ENCODE peak calls at places on chromosomes 2 and 18, in six cellular contexts. One of them, this sample, is unnamed.

GRCh38 chr2:70541481-70542020 is 12.1 kb downstream of the TGFA start:
- DNase-seq in neural progenitor cell: peak
- DNase-seq in heart right ventricle: no peak
- DNase-seq in cardiac muscle cell: no peak
- DNase-seq in globus pallidus: no peak
- DNase-seq in fibroblast of lung: no peak
- DNase-seq in this sample: no peak

GRCh38 chr2:121588357-121588756 is 57.7 kb downstream of the RNU4ATAC start:
- DNase-seq in fibroblast of lung: no peak
- DNase-seq in heart right ventricle: no peak
- DNase-seq in cardiac muscle cell: no peak
- DNase-seq in neural progenitor cell: no peak
- DNase-seq in globus pallidus: no peak
- DNase-seq in this sample: no peak

GRCh38 chr18:4271952-4272351 is 183.2 kb downstream of the DLGAP1 start:
- DNase-seq in heart right ventricle: no peak
- DNase-seq in globus pallidus: no peak
- DNase-seq in fibroblast of lung: no peak
- DNase-seq in cardiac muscle cell: no peak
- DNase-seq in neural progenitor cell: no peak
- DNase-seq in this sample: no peak

GRCh38 chr2:134737671-134738070 is 18.9 kb upstream of the TMEM163 start:
- DNase-seq in fibroblast of lung: no peak
- DNase-seq in heart right ventricle: no peak
- DNase-seq in globus pallidus: no peak
- DNase-seq in neural progenitor cell: no peak
- DNase-seq in cardiac muscle cell: no peak
- DNase-seq in this sample: peak

GRCh38 chr2:34317797-34318196 is 718.7 kb upstream of the FAM98A start:
- DNase-seq in heart right ventricle: no peak
- DNase-seq in neural progenitor cell: no peak
- DNase-seq in fibroblast of lung: peak
- DNase-seq in cardiac muscle cell: no peak
- DNase-seq in globus pallidus: no peak
- DNase-seq in this sample: no peak

GRCh38 chr2:222518570-222519381 is 94.4 kb downstream of the SGPP2 start:
- DNase-seq in neural progenitor cell: peak
- DNase-seq in globus pallidus: no peak
- DNase-seq in cardiac muscle cell: peak
- DNase-seq in fibroblast of lung: peak
- DNase-seq in heart right ventricle: no peak
- DNase-seq in this sample: no peak

GRCh38 chr2:224381913-224382647 is 19.8 kb downstream of the FAM124B start:
- DNase-seq in globus pallidus: no peak
- DNase-seq in heart right ventricle: no peak
- DNase-seq in cardiac muscle cell: peak
- DNase-seq in fibroblast of lung: peak
- DNase-seq in neural progenitor cell: no peak
- DNase-seq in this sample: no peak

GRCh38 chr2:200373973-200374416 is 67.5 kb downstream of the SPATS2L start:
- DNase-seq in neural progenitor cell: no peak
- DNase-seq in fibroblast of lung: no peak
- DNase-seq in cardiac muscle cell: no peak
- DNase-seq in globus pallidus: no peak
- DNase-seq in heart right ventricle: no peak
- DNase-seq in this sample: no peak

GRCh38 chr2:105769504-105769903 is 24.8 kb downstream of the NCK2 start:
- DNase-seq in heart right ventricle: no peak
- DNase-seq in globus pallidus: no peak
- DNase-seq in cardiac muscle cell: no peak
- DNase-seq in neural progenitor cell: peak
- DNase-seq in fibroblast of lung: no peak
- DNase-seq in this sample: peak

GRCh38 chr2:126953483-126953882 is 54.8 kb downstream of the TEX51 start:
- DNase-seq in neural progenitor cell: no peak
- DNase-seq in cardiac muscle cell: no peak
- DNase-seq in heart right ventricle: no peak
- DNase-seq in globus pallidus: no peak
- DNase-seq in fibroblast of lung: no peak
- DNase-seq in this sample: no peak

GRCh38 chr18:73741946-73742345 is 405.7 kb downstream of the FBXO15 start:
- DNase-seq in globus pallidus: no peak
- DNase-seq in heart right ventricle: no peak
- DNase-seq in neural progenitor cell: no peak
- DNase-seq in cardiac muscle cell: peak
- DNase-seq in fibroblast of lung: peak
- DNase-seq in this sample: no peak

GRCh38 chr2:109466674-109467575 is 146.8 kb downstream of the SEPTIN10 start:
- DNase-seq in heart right ventricle: no peak
- DNase-seq in cardiac muscle cell: no peak
- DNase-seq in fibroblast of lung: peak
- DNase-seq in globus pallidus: peak
- DNase-seq in neural progenitor cell: no peak
- DNase-seq in this sample: no peak

GRCh38 chr18:56702946-56703345 is 51.8 kb downstream of the WDR7 start:
- DNase-seq in heart right ventricle: no peak
- DNase-seq in fibroblast of lung: peak
- DNase-seq in neural progenitor cell: peak
- DNase-seq in cardiac muscle cell: peak
- DNase-seq in globus pallidus: peak
- DNase-seq in this sample: peak

GRCh38 chr2:231099918-231100317 is 24.9 kb downstream of the HTR2B start:
- DNase-seq in globus pallidus: no peak
- DNase-seq in neural progenitor cell: peak
- DNase-seq in fibroblast of lung: no peak
- DNase-seq in cardiac muscle cell: no peak
- DNase-seq in heart right ventricle: no peak
- DNase-seq in this sample: no peak

GRCh38 chr2:23160006-23160405 is 225.0 kb upstream of the KLHL29 start:
- DNase-seq in cardiac muscle cell: no peak
- DNase-seq in heart right ventricle: no peak
- DNase-seq in fibroblast of lung: no peak
- DNase-seq in globus pallidus: no peak
- DNase-seq in neural progenitor cell: no peak
- DNase-seq in this sample: no peak

GRCh38 chr2:183782436-183782835 is 658.2 kb downstream of the NUP35 start:
- DNase-seq in fibroblast of lung: no peak
- DNase-seq in neural progenitor cell: no peak
- DNase-seq in cardiac muscle cell: no peak
- DNase-seq in globus pallidus: no peak
- DNase-seq in heart right ventricle: no peak
- DNase-seq in this sample: no peak

GRCh38 chr2:96427917-96428316 is 77.2 kb downstream of the NEURL3 start:
- DNase-seq in heart right ventricle: no peak
- DNase-seq in fibroblast of lung: peak
- DNase-seq in cardiac muscle cell: peak
- DNase-seq in globus pallidus: no peak
- DNase-seq in neural progenitor cell: no peak
- DNase-seq in this sample: no peak

GRCh38 chr2:70520825-70521224 is 32.8 kb downstream of the TGFA start:
- DNase-seq in globus pallidus: no peak
- DNase-seq in neural progenitor cell: no peak
- DNase-seq in fibroblast of lung: no peak
- DNase-seq in cardiac muscle cell: no peak
- DNase-seq in heart right ventricle: no peak
- DNase-seq in this sample: no peak

GRCh38 chr18:57210101-57210661 is 63.3 kb downstream of the BOD1L2 start:
- DNase-seq in heart right ventricle: peak
- DNase-seq in cardiac muscle cell: peak
- DNase-seq in neural progenitor cell: peak
- DNase-seq in fibroblast of lung: peak
- DNase-seq in globus pallidus: no peak
- DNase-seq in this sample: peak

GRCh38 chr2:38187416-38188127 is 111.6 kb upstream of the CYP1B1 start:
- DNase-seq in neural progenitor cell: no peak
- DNase-seq in globus pallidus: no peak
- DNase-seq in fibroblast of lung: peak
- DNase-seq in heart right ventricle: peak
- DNase-seq in cardiac muscle cell: peak
- DNase-seq in this sample: no peak

GRCh38 chr18:78090584-78090983 is 840.9 kb downstream of the GALR1 start:
- DNase-seq in cardiac muscle cell: no peak
- DNase-seq in fibroblast of lung: no peak
- DNase-seq in heart right ventricle: no peak
- DNase-seq in neural progenitor cell: no peak
- DNase-seq in globus pallidus: no peak
- DNase-seq in this sample: no peak

GRCh38 chr18:63439334-63439733 is 17.1 kb upstream of the VPS4B start:
- DNase-seq in globus pallidus: peak
- DNase-seq in cardiac muscle cell: peak
- DNase-seq in fibroblast of lung: peak
- DNase-seq in heart right ventricle: no peak
- DNase-seq in neural progenitor cell: peak
- DNase-seq in this sample: peak

GRCh38 chr18:21321711-21322110 is 79.7 kb downstream of the GREB1L start:
- DNase-seq in neural progenitor cell: no peak
- DNase-seq in heart right ventricle: no peak
- DNase-seq in cardiac muscle cell: no peak
- DNase-seq in globus pallidus: no peak
- DNase-seq in fibroblast of lung: no peak
- DNase-seq in this sample: no peak

GRCh38 chr2:71675296-71675695 is 221.9 kb downstream of the DYSF start:
- DNase-seq in heart right ventricle: no peak
- DNase-seq in fibroblast of lung: no peak
- DNase-seq in cardiac muscle cell: no peak
- DNase-seq in neural progenitor cell: no peak
- DNase-seq in globus pallidus: no peak
- DNase-seq in this sample: no peak

GRCh38 chr2:48209214-48209885 is 303.1 kb upstream of the FBXO11 start:
- DNase-seq in globus pallidus: no peak
- DNase-seq in neural progenitor cell: no peak
- DNase-seq in cardiac muscle cell: peak
- DNase-seq in heart right ventricle: no peak
- DNase-seq in fibroblast of lung: peak
- DNase-seq in this sample: peak

GRCh38 chr2:27312152-27312551 is 3.9 kb upstream of the UCN start:
- DNase-seq in fibroblast of lung: no peak
- DNase-seq in globus pallidus: no peak
- DNase-seq in cardiac muscle cell: no peak
- DNase-seq in neural progenitor cell: no peak
- DNase-seq in heart right ventricle: no peak
- DNase-seq in this sample: no peak

GRCh38 chr2:45882707-45883106 is 231.2 kb downstream of the PRKCE start:
- DNase-seq in cardiac muscle cell: peak
- DNase-seq in neural progenitor cell: no peak
- DNase-seq in globus pallidus: no peak
- DNase-seq in heart right ventricle: peak
- DNase-seq in fibroblast of lung: peak
- DNase-seq in this sample: peak

This sample was measured in NCI-H82.